ENCODE peak calls at places on chromosome 19, in ten cellular contexts. U, R, T, X, V, O, S, W, Y and H are unnamed samples.

GRCh38 chr19:44071824-44072542 is at the start of gene ZNF284:
- DNase-seq in O (peak), W (peak), U (no peak), S (peak), V (peak), X (peak), T (peak), Y (peak), R (peak), H (peak)

GRCh38 chr19:44620667-44621066 is 7.3 kb downstream of the IGSF23 start:
- DNase-seq in V (no peak), U (no peak), Y (no peak), S (no peak), R (no peak), W (no peak), X (no peak), O (no peak), T (no peak), H (no peak)

GRCh38 chr19:40802300-40803169 is 3.5 kb downstream of the EGLN2 start:
- DNase-seq in X (no peak), T (peak), O (no peak), W (no peak), R (no peak), U (peak), V (peak), S (no peak), Y (no peak), H (no peak)

GRCh38 chr19:30649934-30650614 is 277.9 kb downstream of the ZNF536 start:
- DNase-seq in S (peak), O (peak), W (peak), T (no peak), R (peak), U (peak), Y (peak), V (peak), X (peak), H (no peak)

GRCh38 chr19:28956971-28957370 is 256.0 kb downstream of the UQCRFS1 start:
- DNase-seq in W (no peak), U (no peak), O (no peak), Y (no peak), T (no peak), X (no peak), S (no peak), R (no peak), V (no peak), H (no peak)

GRCh38 chr19:41218615-41219507 is at the start of gene AXL:
- DNase-seq in T (peak), X (peak), W (no peak), O (peak), R (no peak), Y (no peak), U (no peak), V (no peak), S (no peak), H (peak)

GRCh38 chr19:46614114-46614701 is 10.7 kb downstream of the PTGIR start:
- DNase-seq in R (no peak), S (peak), X (peak), W (peak), Y (peak), V (peak), O (no peak), T (peak), U (peak), H (peak)

GRCh38 chr19:47729468-47729798 is 15.9 kb upstream of the NOP53 start:
- DNase-seq in R (no peak), X (no peak), V (peak), U (no peak), S (no peak), Y (peak), O (no peak), T (peak), W (no peak), H (peak)

GRCh38 chr19:16585808-16586476 is 13.7 kb upstream of the SLC35E1 start:
- DNase-seq in T (no peak), W (no peak), Y (peak), X (no peak), O (no peak), U (peak), S (no peak), R (peak), V (peak), H (no peak)

GRCh38 chr19:1452802-1453524 is 3.0 kb downstream of the APC2 start:
- DNase-seq in S (no peak), O (no peak), R (no peak), V (no peak), X (no peak), Y (no peak), U (no peak), T (no peak), W (no peak), H (no peak)

GRCh38 chr19:49854861-49855263 is 3.9 kb downstream of the PTOV1 start:
- DNase-seq in W (no peak), V (no peak), U (no peak), Y (no peak), R (no peak), X (no peak), S (no peak), O (no peak), T (peak), H (no peak)

GRCh38 chr19:41933693-41934426 is 5.6 kb upstream of the ERFL start:
- DNase-seq in O (no peak), S (no peak), W (no peak), V (peak), X (no peak), R (no peak), T (no peak), U (peak), Y (no peak), H (no peak)

GRCh38 chr19:49861127-49861526 is 6.2 kb downstream of the PNKP start:
- DNase-seq in S (peak), O (no peak), R (no peak), V (no peak), T (peak), U (no peak), W (no peak), X (no peak), Y (no peak), H (peak)

GRCh38 chr19:30318936-30319335 is 53.2 kb upstream of the ZNF536 start:
- DNase-seq in R (no peak), S (no peak), U (peak), Y (no peak), W (no peak), O (no peak), V (no peak), X (no peak), T (no peak), H (no peak)

GRCh38 chr19:46499692-46500091 is 4.0 kb upstream of the PNMA8B start:
- DNase-seq in X (no peak), V (peak), R (no peak), S (no peak), T (no peak), U (no peak), O (no peak), Y (no peak), W (no peak), H (no peak)

GRCh38 chr19:55172741-55173140 is 6.3 kb upstream of the DNAAF3 start:
- DNase-seq in V (no peak), T (no peak), R (no peak), Y (no peak), S (no peak), O (peak), W (no peak), U (peak), X (peak), H (no peak)

GRCh38 chr19:54160182-54160811 is 776 bp upstream of the LENG1 start:
- DNase-seq in S (no peak), O (no peak), V (peak), Y (no peak), U (no peak), X (peak), W (no peak), T (no peak), R (no peak), H (peak)

GRCh38 chr19:2984196-2984490 is 6.8 kb downstream of the TLE6 start:
- DNase-seq in V (no peak), U (peak), X (no peak), Y (no peak), W (no peak), O (no peak), R (no peak), S (no peak), T (no peak), H (no peak)

GRCh38 chr19:49786432-49786831 is 19.6 kb downstream of the AP2A1 start:
- DNase-seq in T (peak), U (no peak), V (no peak), X (no peak), O (peak), R (no peak), Y (no peak), S (no peak), W (no peak), H (peak)

GRCh38 chr19:31068268-31068667 is 281.0 kb downstream of the TSHZ3 start:
- DNase-seq in Y (no peak), T (no peak), O (no peak), U (no peak), W (no peak), X (no peak), S (no peak), V (no peak), R (no peak), H (no peak)

GRCh38 chr19:35139618-35139943 is 957 bp downstream of the FXYD1 start:
- DNase-seq in V (no peak), W (no peak), S (no peak), T (no peak), X (no peak), R (no peak), U (no peak), Y (no peak), O (no peak), H (no peak)

GRCh38 chr19:54107876-54108490 is 5.3 kb downstream of the NDUFA3 start:
- DNase-seq in W (no peak), U (no peak), T (no peak), R (no peak), X (no peak), Y (no peak), O (no peak), V (no peak), S (no peak), H (peak)

GRCh38 chr19:46951236-46951986 is 68.2 kb upstream of the NPAS1 start:
- DNase-seq in S (no peak), V (no peak), R (no peak), O (no peak), T (no peak), W (no peak), U (no peak), Y (peak), X (no peak), H (no peak)

GRCh38 chr19:41223431-41224234 is 4.6 kb downstream of the AXL start:
- DNase-seq in S (no peak), U (no peak), O (peak), T (no peak), W (no peak), R (no peak), X (peak), V (peak), Y (peak), H (no peak)

GRCh38 chr19:9043524-9043923 is 33.3 kb upstream of the MUC16 start:
- DNase-seq in U (no peak), S (no peak), V (no peak), X (no peak), W (no peak), R (no peak), T (no peak), Y (no peak), O (no peak), H (no peak)

GRCh38 chr19:38514812-38515633 is 81.5 kb downstream of the RYR1 start:
- DNase-seq in V (peak), W (peak), R (no peak), O (peak), S (peak), U (peak), X (peak), T (peak), Y (peak), H (no peak)

GRCh38 chr19:16736709-16737108 is 17.1 kb downstream of the NWD1 start:
- DNase-seq in T (no peak), W (no peak), X (peak), R (no peak), O (no peak), U (peak), V (peak), Y (no peak), S (no peak), H (no peak)

GRCh38 chr19:1990230-1991017 is 25.1 kb downstream of the BTBD2 start:
- DNase-seq in X (no peak), O (no peak), T (no peak), V (no peak), W (no peak), S (no peak), U (no peak), Y (no peak), R (no peak), H (no peak)

GRCh38 chr19:5191091-5191490 is 149.5 kb downstream of the PTPRS start:
- DNase-seq in X (no peak), R (no peak), U (no peak), V (peak), T (no peak), Y (no peak), S (no peak), W (no peak), O (no peak), H (no peak)

GRCh38 chr19:14434543-14435319 is 1.6 kb downstream of the PKN1 start:
- DNase-seq in O (peak), R (no peak), W (no peak), S (no peak), X (no peak), Y (peak), U (no peak), T (peak), V (peak), H (peak)

GRCh38 chr19:30071871-30072270 is 129.8 kb downstream of the URI1 start:
- DNase-seq in Y (no peak), O (no peak), S (no peak), X (no peak), U (no peak), T (no peak), R (no peak), V (no peak), W (no peak), H (peak)

GRCh38 chr19:33678796-33679195 is 57.0 kb downstream of the CHST8 start:
- DNase-seq in W (no peak), S (no peak), R (no peak), T (no peak), X (no peak), O (no peak), V (no peak), Y (no peak), U (no peak), H (no peak)

GRCh38 chr19:19217110-19217509 is 5.4 kb downstream of the NCAN start:
- DNase-seq in X (peak), T (no peak), R (no peak), Y (no peak), W (no peak), U (peak), O (no peak), V (peak), S (no peak), H (no peak)

GRCh38 chr19:5407356-5407755 is 47.9 kb upstream of the ZNRF4 start:
- DNase-seq in V (peak), Y (no peak), X (peak), W (no peak), T (no peak), R (no peak), U (no peak), S (peak), O (no peak), H (no peak)

GRCh38 chr19:39112338-39112890 is 13.2 kb upstream of the PAK4 start:
- DNase-seq in R (no peak), X (peak), V (no peak), U (no peak), W (no peak), S (no peak), O (no peak), Y (no peak), T (no peak), H (peak)

GRCh38 chr19:42274065-42274682 is 5.1 kb downstream of the CIC start:
- DNase-seq in T (no peak), W (no peak), S (no peak), V (no peak), Y (no peak), U (no peak), X (no peak), R (no peak), O (no peak), H (peak)

GRCh38 chr19:29212614-29213573 is at the start of gene UQCRFS1:
- DNase-seq in Y (peak), R (peak), U (peak), X (peak), O (peak), T (peak), W (peak), S (peak), V (peak), H (peak)

GRCh38 chr19:17686592-17687042 is 1.5 kb downstream of the UNC13A start:
- DNase-seq in T (peak), X (no peak), Y (no peak), V (peak), R (no peak), U (no peak), W (no peak), O (no peak), S (peak), H (peak)